ENCODE peak calls at places on chromosomes 16 and 17, in five cellular contexts. One of them, this sample, is unnamed.

GRCh38 chr17:40112718-40113109 is 9.1 kb upstream of the MSL1 start:
- DNase-seq in right cardiac atrium: no peak
- DNase-seq in BJ: no peak
- DNase-seq in lung: no peak
- DNase-seq in bronchial epithelial cell: no peak
- DNase-seq in this sample: peak; percentile 23

GRCh38 chr16:1610841-1611653 is 825 bp downstream of the IFT140 start:
- DNase-seq in right cardiac atrium: no peak
- DNase-seq in BJ: no peak
- DNase-seq in lung: no peak
- DNase-seq in bronchial epithelial cell: no peak
- DNase-seq in this sample: no peak

GRCh38 chr17:58818654-58819053 is 63.0 kb downstream of the PPM1E start:
- DNase-seq in right cardiac atrium: no peak
- DNase-seq in BJ: no peak
- DNase-seq in lung: no peak
- DNase-seq in bronchial epithelial cell: no peak
- DNase-seq in this sample: no peak

GRCh38 chr16:81625544-81626152 is 153.4 kb upstream of the PLCG2 start:
- DNase-seq in right cardiac atrium: peak; percentile 77
- DNase-seq in BJ: no peak
- DNase-seq in lung: peak; percentile 49
- DNase-seq in bronchial epithelial cell: peak; percentile 67
- DNase-seq in this sample: peak; percentile 74

GRCh38 chr17:14038206-14038605 is 31.1 kb upstream of the COX10 start:
- DNase-seq in right cardiac atrium: no peak
- DNase-seq in BJ: peak; percentile 7
- DNase-seq in lung: no peak
- DNase-seq in bronchial epithelial cell: peak; percentile 2
- DNase-seq in this sample: no peak

GRCh38 chr16:71937868-71938510 is 42.7 kb downstream of the IST1 start:
- DNase-seq in right cardiac atrium: no peak
- DNase-seq in BJ: no peak
- DNase-seq in lung: no peak
- DNase-seq in bronchial epithelial cell: no peak
- DNase-seq in this sample: no peak

GRCh38 chr17:37702605-37703004 is 42.3 kb downstream of the HNF1B start:
- DNase-seq in right cardiac atrium: no peak
- DNase-seq in BJ: peak; percentile 72
- DNase-seq in lung: no peak
- DNase-seq in bronchial epithelial cell: peak; percentile 84
- DNase-seq in this sample: no peak

GRCh38 chr17:2230877-2231276 is 72.7 kb downstream of the SMG6 start:
- DNase-seq in right cardiac atrium: no peak
- DNase-seq in BJ: no peak
- DNase-seq in lung: no peak
- DNase-seq in bronchial epithelial cell: peak; percentile 87
- DNase-seq in this sample: no peak

GRCh38 chr17:41520821-41521521 is 2.3 kb upstream of the KRT15 start:
- DNase-seq in right cardiac atrium: no peak
- DNase-seq in BJ: no peak
- DNase-seq in lung: no peak
- DNase-seq in bronchial epithelial cell: no peak
- DNase-seq in this sample: no peak

GRCh38 chr16:57529324-57530103 is 6.9 kb downstream of the CCDC102A start:
- DNase-seq in right cardiac atrium: no peak
- DNase-seq in BJ: no peak
- DNase-seq in lung: no peak
- DNase-seq in bronchial epithelial cell: no peak
- DNase-seq in this sample: peak; percentile 34

GRCh38 chr17:14427914-14428639 is 127.2 kb downstream of the HS3ST3B1 start:
- DNase-seq in right cardiac atrium: no peak
- DNase-seq in BJ: no peak
- DNase-seq in lung: no peak
- DNase-seq in bronchial epithelial cell: no peak
- DNase-seq in this sample: no peak

GRCh38 chr17:79001190-79002020 is 8.2 kb downstream of the CANT1 start:
- DNase-seq in right cardiac atrium: peak; percentile 64
- DNase-seq in BJ: no peak
- DNase-seq in lung: no peak
- DNase-seq in bronchial epithelial cell: no peak
- DNase-seq in this sample: no peak

GRCh38 chr17:51828901-51829300 is 329.6 kb downstream of the CA10 start:
- DNase-seq in right cardiac atrium: no peak
- DNase-seq in BJ: no peak
- DNase-seq in lung: no peak
- DNase-seq in bronchial epithelial cell: no peak
- DNase-seq in this sample: no peak

GRCh38 chr16:77288222-77288621 is 89.0 kb downstream of the SYCE1L start:
- DNase-seq in right cardiac atrium: no peak
- DNase-seq in BJ: peak; percentile 63
- DNase-seq in lung: no peak
- DNase-seq in bronchial epithelial cell: peak; percentile 96
- DNase-seq in this sample: no peak

GRCh38 chr17:42586514-42587230 is 9.1 kb upstream of the PSMC3IP start:
- DNase-seq in right cardiac atrium: no peak
- DNase-seq in BJ: no peak
- DNase-seq in lung: no peak
- DNase-seq in bronchial epithelial cell: peak; percentile 98
- DNase-seq in this sample: no peak

GRCh38 chr17:65008877-65009276 is 47.7 kb downstream of the GNA13 start:
- DNase-seq in right cardiac atrium: no peak
- DNase-seq in BJ: no peak
- DNase-seq in lung: no peak
- DNase-seq in bronchial epithelial cell: no peak
- DNase-seq in this sample: no peak

GRCh38 chr17:75250009-75250471 is 11.4 kb downstream of the GGA3 start:
- DNase-seq in right cardiac atrium: no peak
- DNase-seq in BJ: no peak
- DNase-seq in lung: no peak
- DNase-seq in bronchial epithelial cell: peak; percentile 32
- DNase-seq in this sample: no peak

GRCh38 chr16:70270176-70270575 is 18.4 kb upstream of the EXOSC6 start:
- DNase-seq in right cardiac atrium: no peak
- DNase-seq in BJ: no peak
- DNase-seq in lung: no peak
- DNase-seq in bronchial epithelial cell: no peak
- DNase-seq in this sample: no peak

GRCh38 chr16:11004351-11004750 is 60.0 kb downstream of the CLEC16A start:
- DNase-seq in right cardiac atrium: no peak
- DNase-seq in BJ: no peak
- DNase-seq in lung: no peak
- DNase-seq in bronchial epithelial cell: no peak
- DNase-seq in this sample: no peak

GRCh38 chr17:34378664-34379101 is 15.7 kb upstream of the CCL1 start:
- DNase-seq in right cardiac atrium: no peak
- DNase-seq in BJ: no peak
- DNase-seq in lung: no peak
- DNase-seq in bronchial epithelial cell: no peak
- DNase-seq in this sample: no peak

DNA sequence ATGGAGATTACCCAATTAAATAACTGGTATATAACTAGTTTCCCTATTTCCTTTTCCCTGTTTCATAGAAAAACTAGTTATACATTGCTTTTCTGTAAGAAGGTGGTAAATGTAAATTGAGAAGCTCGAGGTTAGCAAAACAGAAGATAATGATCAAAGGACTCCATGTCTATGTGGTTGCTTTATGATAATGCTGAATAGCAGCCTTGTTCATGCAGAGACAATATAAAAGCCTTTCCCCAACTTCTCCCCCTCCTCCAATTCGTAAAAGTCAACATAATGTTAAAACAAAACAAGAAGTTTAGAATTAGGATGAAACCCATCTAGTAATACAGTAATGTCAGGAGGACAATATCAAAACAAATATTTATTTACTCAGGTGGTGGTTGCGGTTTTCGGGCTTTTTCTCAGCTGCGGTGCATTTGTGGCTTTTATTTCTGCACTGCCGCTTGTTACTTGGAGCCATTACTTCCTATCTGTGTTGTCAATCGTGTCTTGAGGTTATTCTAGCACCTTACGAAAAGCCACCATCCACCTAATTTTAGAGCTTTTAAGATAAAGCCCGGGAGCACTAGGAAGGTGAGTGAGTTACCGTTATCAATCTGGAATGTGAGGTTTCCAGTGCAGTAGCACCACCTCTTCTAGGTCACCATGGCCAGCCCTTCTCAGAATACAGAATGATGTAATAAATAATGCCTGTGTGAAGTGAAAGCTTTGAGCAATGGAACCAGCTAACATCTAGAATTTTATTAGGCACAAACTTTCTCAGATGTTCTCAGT is 297.5 kb downstream of the CDH13 start:
- DNase-seq in right cardiac atrium: no peak
- DNase-seq in BJ: no peak
- DNase-seq in lung: no peak
- DNase-seq in bronchial epithelial cell: peak; percentile 40
- DNase-seq in this sample: no peak
- H3K27me3 ChIP-seq in right cardiac atrium: no peaks in the 10 kb centered on the region
- H3K27me3 ChIP-seq in BJ: no peaks in the 10 kb centered on the region
- H3K27me3 ChIP-seq in lung: no peaks in the 10 kb centered on the region
- H3K27me3 ChIP-seq in bronchial epithelial cell: no peaks in the 10 kb centered on the region
- H3K27me3 ChIP-seq in this sample: no peaks in the 10 kb centered on the region

GRCh38 chr17:49002766-49003165 is 5.6 kb downstream of the IGF2BP1 start:
- DNase-seq in right cardiac atrium: no peak
- DNase-seq in BJ: no peak
- DNase-seq in lung: no peak
- DNase-seq in bronchial epithelial cell: no peak
- DNase-seq in this sample: no peak
- H3K27me3 ChIP-seq in right cardiac atrium: peaks cover 6% of the 10 kb centered on the region
- H3K27me3 ChIP-seq in BJ: peaks cover 17% of the 10 kb centered on the region
- H3K27me3 ChIP-seq in lung: peaks cover 4% of the 10 kb centered on the region
- H3K27me3 ChIP-seq in bronchial epithelial cell: peaks cover 52% of the 10 kb centered on the region
- H3K27me3 ChIP-seq in this sample: peaks cover 85% of the 10 kb centered on the region

GRCh38 chr16:3349175-3349574 is 6.5 kb upstream of the OR2C1 start:
- DNase-seq in right cardiac atrium: no peak
- DNase-seq in BJ: no peak
- DNase-seq in lung: no peak
- DNase-seq in bronchial epithelial cell: no peak
- DNase-seq in this sample: no peak

GRCh38 chr16:3346041-3346440 is 9.6 kb upstream of the OR2C1 start:
- DNase-seq in right cardiac atrium: no peak
- DNase-seq in BJ: no peak
- DNase-seq in lung: no peak
- DNase-seq in bronchial epithelial cell: no peak
- DNase-seq in this sample: no peak

GRCh38 chr16:3347586-3347985 is 8.1 kb upstream of the OR2C1 start:
- DNase-seq in right cardiac atrium: no peak
- DNase-seq in BJ: no peak
- DNase-seq in lung: no peak
- DNase-seq in bronchial epithelial cell: no peak
- DNase-seq in this sample: no peak

GRCh38 chr16:3348547-3349167 is 7.0 kb upstream of the OR2C1 start:
- DNase-seq in right cardiac atrium: no peak
- DNase-seq in BJ: no peak
- DNase-seq in lung: no peak
- DNase-seq in bronchial epithelial cell: no peak
- DNase-seq in this sample: no peak
- H3K27me3 ChIP-seq in right cardiac atrium: no peaks in the 10 kb centered on the region
- H3K27me3 ChIP-seq in BJ: no peaks in the 10 kb centered on the region
- H3K27me3 ChIP-seq in lung: no peaks in the 10 kb centered on the region
- H3K27me3 ChIP-seq in bronchial epithelial cell: no peaks in the 10 kb centered on the region
- H3K27me3 ChIP-seq in this sample: no peaks in the 10 kb centered on the region

GRCh38 chr16:590875-591200 is 972 bp downstream of the RAB40C start:
- DNase-seq in right cardiac atrium: no peak
- DNase-seq in BJ: no peak
- DNase-seq in lung: no peak
- DNase-seq in bronchial epithelial cell: no peak
- DNase-seq in this sample: no peak
- H3K27me3 ChIP-seq in right cardiac atrium: no peaks in the 10 kb centered on the region
- H3K27me3 ChIP-seq in BJ: no peaks in the 10 kb centered on the region
- H3K27me3 ChIP-seq in lung: no peaks in the 10 kb centered on the region
- H3K27me3 ChIP-seq in bronchial epithelial cell: no peaks in the 10 kb centered on the region
- H3K27me3 ChIP-seq in this sample: no peaks in the 10 kb centered on the region

GRCh38 chr16:22786691-22787090 is 27.3 kb upstream of the HS3ST2 start:
- DNase-seq in right cardiac atrium: no peak
- DNase-seq in BJ: no peak
- DNase-seq in lung: no peak
- DNase-seq in bronchial epithelial cell: no peak
- DNase-seq in this sample: no peak
- H3K27me3 ChIP-seq in right cardiac atrium: no peaks in the 10 kb centered on the region
- H3K27me3 ChIP-seq in BJ: no peaks in the 10 kb centered on the region
- H3K27me3 ChIP-seq in lung: no peaks in the 10 kb centered on the region
- H3K27me3 ChIP-seq in bronchial epithelial cell: no peaks in the 10 kb centered on the region
- H3K27me3 ChIP-seq in this sample: no peaks in the 10 kb centered on the region

DNA sequence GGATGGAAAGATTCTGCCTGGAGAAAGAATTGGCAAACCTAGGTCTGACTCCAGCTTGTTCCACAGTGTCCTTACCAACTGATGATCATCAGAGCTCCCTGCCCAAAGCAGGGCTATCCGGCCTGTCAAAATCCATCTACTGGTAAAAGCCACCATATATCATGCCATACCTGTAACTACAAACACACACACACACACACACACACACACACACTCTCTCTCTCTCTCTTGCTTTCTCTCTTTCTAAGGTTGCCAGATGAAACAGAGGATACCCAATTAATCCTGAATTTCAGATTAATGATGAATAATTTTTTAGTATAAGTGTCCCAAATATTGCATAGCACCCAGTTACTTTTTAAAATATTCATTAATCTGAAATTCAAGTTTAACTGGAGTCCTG is 1.5 kb upstream of the MMP28 start:
- DNase-seq in right cardiac atrium: no peak
- DNase-seq in BJ: no peak
- DNase-seq in lung: no peak
- DNase-seq in bronchial epithelial cell: no peak
- DNase-seq in this sample: no peak
- H3K27me3 ChIP-seq in right cardiac atrium: no peaks in the 10 kb centered on the region
- H3K27me3 ChIP-seq in BJ: peaks cover 40% of the 10 kb centered on the region
- H3K27me3 ChIP-seq in lung: no peaks in the 10 kb centered on the region
- H3K27me3 ChIP-seq in bronchial epithelial cell: no peaks in the 10 kb centered on the region
- H3K27me3 ChIP-seq in this sample: no peaks in the 10 kb centered on the region

GRCh38 chr17:81144423-81144781 is 20.9 kb upstream of the PVALEF start:
- DNase-seq in right cardiac atrium: no peak
- DNase-seq in BJ: no peak
- DNase-seq in lung: no peak
- DNase-seq in bronchial epithelial cell: no peak
- DNase-seq in this sample: no peak
- H3K27me3 ChIP-seq in right cardiac atrium: no peaks in the 10 kb centered on the region
- H3K27me3 ChIP-seq in BJ: no peaks in the 10 kb centered on the region
- H3K27me3 ChIP-seq in lung: no peaks in the 10 kb centered on the region
- H3K27me3 ChIP-seq in bronchial epithelial cell: peaks cover 1% of the 10 kb centered on the region
- H3K27me3 ChIP-seq in this sample: no peaks in the 10 kb centered on the region

This sample was measured in heart left ventricle.